ENCODE peak calls at places on chromosomes 12 and 14, in six cellular contexts. W is D341Med; P is NCI-H510A treated with DMSO at 0.1 percent for 48 hours; D is activated CD4-positive, alpha-beta T cell treated with anti-CD3 and anti-CD28 coated beads, Interleukin-2, amount 10 ng/mL, durations not matched to agents 7 days and 5 days; K is naive thymus-derived CD8-positive, alpha-beta T cell; B is AG08396. U is an unnamed sample.

GRCh38 chr12:122282066-122282465 is 15.8 kb upstream of the VPS33A start:
- DNase-seq in D (no peak), K (no peak), B (peak; percentile 58), P (no peak), W (peak; percentile 34), U (no peak)

GRCh38 chr14:73251516-73252215 is 14.4 kb downstream of the PAPLN start:
- DNase-seq in B (no peak), W (no peak), P (no peak), K (no peak), D (no peak), U (no peak)

GRCh38 chr14:20748439-20748838 is 2.8 kb downstream of the EDDM3A start:
- DNase-seq in P (no peak), D (no peak), K (no peak), W (no peak), B (no peak), U (no peak)

GRCh38 chr12:97229036-97229435 is 233.6 kb upstream of the RMST start:
- DNase-seq in P (peak; percentile 99), W (no peak), D (no peak), B (no peak), K (no peak), U (no peak)

GRCh38 chr12:14207946-14208612 is 157.4 kb upstream of the ATF7IP start:
- DNase-seq in P (peak; percentile 84), W (no peak), B (no peak), D (no peak), K (no peak), U (no peak)

GRCh38 chr12:68225576-68226476 is at the start of gene IL26:
- DNase-seq in P (no peak), K (no peak), B (no peak), D (no peak), W (no peak), U (no peak)

GRCh38 chr14:44820230-44820964 is 141.3 kb downstream of the KLHL28 start:
- DNase-seq in K (no peak), D (no peak), P (no peak), W (no peak), B (no peak), U (no peak)

GRCh38 chr12:8996682-8997405 is 7.5 kb downstream of the KLRG1 start:
- DNase-seq in K (no peak), W (no peak), D (peak; percentile 24), B (peak; percentile 16), P (no peak), U (no peak)

GRCh38 chr12:120238839-120239445 is 26.6 kb downstream of the PXN start:
- DNase-seq in P (no peak), W (no peak), B (no peak), K (no peak), D (no peak), U (no peak)

GRCh38 chr14:81831128-81831815 is 297.6 kb upstream of the SEL1L start:
- DNase-seq in W (no peak), B (no peak), D (no peak), K (no peak), P (no peak), U (no peak)

GRCh38 chr14:51643137-51643536 is 8.6 kb upstream of the FRMD6 start:
- DNase-seq in W (no peak), B (peak; percentile 59), P (no peak), K (no peak), D (no peak), U (no peak)

GRCh38 chr12:43370299-43370698 is 181.7 kb downstream of the ADAMTS20 start:
- DNase-seq in D (no peak), P (no peak), W (no peak), K (no peak), B (no peak), U (no peak)